ENCODE peak calls at places on chromosomes 5 and 9, in ten cellular contexts. C, U, S, Z, H, Q, T, J, K and E are unnamed samples.

GRCh38 chr5:106489004-106489403 is 1181.7 kb downstream of the EFNA5 start:
- DNase-seq in Z (no peak), T (no peak), J (peak; percentile 10), U (no peak), C (no peak), K (no peak), S (no peak), Q (no peak), H (no peak), E (no peak)

GRCh38 chr5:73311291-73312110 is 137.1 kb downstream of the FOXD1 start:
- DNase-seq in Q (peak; percentile 85), C (no peak), U (no peak), Z (peak; percentile 71), J (peak; percentile 47), H (peak; percentile 32), T (no peak), S (peak; percentile 23), K (no peak), E (no peak)

GRCh38 chr9:80144856-80145255 is 573.1 kb downstream of the TLE4 start:
- DNase-seq in Z (no peak), Q (no peak), J (peak; percentile 78), T (no peak), C (no peak), S (no peak), H (no peak), U (no peak), K (no peak), E (no peak)

GRCh38 chr5:42387563-42387962 is 35.7 kb upstream of the GHR start:
- DNase-seq in S (no peak), J (peak; percentile 39), K (no peak), Q (no peak), T (no peak), U (no peak), Z (no peak), H (no peak), C (no peak), E (no peak)

GRCh38 chr5:179378441-179379271 is 33.4 kb upstream of the ADAMTS2 start:
- DNase-seq in S (no peak), U (no peak), H (no peak), J (no peak), Z (no peak), C (no peak), T (no peak), Q (peak; percentile 66), K (no peak), E (no peak)

GRCh38 chr9:95373069-95373681 is 55.7 kb upstream of the FANCC start:
- DNase-seq in K (no peak), C (no peak), U (no peak), S (no peak), Q (no peak), Z (no peak), J (peak; percentile 72), H (no peak), T (no peak), E (no peak)

GRCh38 chr5:128109138-128109537 is 25.6 kb downstream of the SLC12A2 start:
- DNase-seq in Q (no peak), Z (peak; percentile 38), K (no peak), J (no peak), U (no peak), T (no peak), H (no peak), S (no peak), C (no peak), E (no peak)

GRCh38 chr9:137759649-137760321 is 117.8 kb upstream of the CACNA1B start:
- DNase-seq in Z (no peak), T (no peak), U (no peak), C (no peak), J (no peak), S (no peak), H (peak; percentile 58), Q (no peak), K (no peak), E (no peak)

GRCh38 chr9:135803441-135803840 is 101.5 kb downstream of the KCNT1 start:
- DNase-seq in T (no peak), S (no peak), Q (no peak), H (no peak), C (no peak), K (no peak), U (no peak), Z (peak; percentile 16), J (no peak), E (no peak)

GRCh38 chr9:95071450-95071849 is 246.1 kb downstream of the FANCC start:
- DNase-seq in U (no peak), H (no peak), T (no peak), J (no peak), Q (peak; percentile 41), C (no peak), S (no peak), K (no peak), Z (no peak), E (no peak)

GRCh38 chr5:126970517-126971017 is 59.8 kb downstream of the MARCHF3 start:
- DNase-seq in S (no peak), H (no peak), K (no peak), Z (no peak), J (peak; percentile 47), C (no peak), T (no peak), Q (no peak), U (no peak), E (peak; percentile 51)

GRCh38 chr5:75362474-75362975 is 25.5 kb downstream of the HMGCR start:
- DNase-seq in Z (no peak), S (no peak), C (no peak), T (no peak), Q (no peak), H (no peak), J (no peak), K (no peak), U (no peak), E (no peak)

GRCh38 chr5:137712268-137712667 is 23.6 kb downstream of the KLHL3 start:
- DNase-seq in T (no peak), Q (no peak), J (no peak), H (no peak), U (no peak), S (no peak), Z (no peak), C (no peak), K (no peak), E (no peak)

GRCh38 chr9:105319514-105319863 is 75.0 kb downstream of the SLC44A1 start:
- DNase-seq in C (no peak), S (no peak), Q (no peak), J (no peak), H (no peak), K (no peak), T (no peak), Z (no peak), U (no peak), E (no peak)

GRCh38 chr9:105690742-105691141 is 3.6 kb upstream of the TMEM38B start:
- DNase-seq in U (no peak), C (no peak), K (no peak), Q (no peak), S (peak; percentile 26), J (peak; percentile 27), T (no peak), Z (no peak), H (no peak), E (no peak)

GRCh38 chr9:73441890-73442818 is 290.5 kb downstream of the ANXA1 start:
- DNase-seq in Z (no peak), C (no peak), T (no peak), K (no peak), S (no peak), U (no peak), H (no peak), J (no peak), Q (no peak), E (no peak)

GRCh38 chr5:145859897-145860296 is 12.9 kb downstream of the GRXCR2 start:
- DNase-seq in S (no peak), J (no peak), C (no peak), T (no peak), H (no peak), Z (no peak), Q (no peak), K (no peak), U (no peak), E (no peak)

GRCh38 chr5:89878733-89879132 is 530.8 kb downstream of the CETN3 start:
- DNase-seq in C (no peak), S (no peak), J (no peak), T (no peak), Z (no peak), H (no peak), Q (no peak), U (no peak), K (no peak), E (no peak)

GRCh38 chr5:149956685-149957084 is 3.9 kb upstream of the SLC26A2 start:
- DNase-seq in H (no peak), K (no peak), Q (no peak), S (no peak), J (peak; percentile 74), C (no peak), U (no peak), Z (no peak), T (no peak), E (no peak)
- H3K27ac ChIP-seq in H (no peak overlapping the region), K (no peak overlapping the region), Q (no peak overlapping the region), S (peak overlapping the region; percentile 91), J (peak overlapping the region; percentile 10), C (no peak overlapping the region), U (no peak overlapping the region), Z (no peak overlapping the region), T (no peak overlapping the region), E (no peak overlapping the region)

GRCh38 chr5:74312746-74313145 is 327.8 kb downstream of the ENC1 start:
- DNase-seq in Q (no peak), T (no peak), U (no peak), Z (no peak), C (no peak), K (no peak), J (no peak), S (no peak), H (no peak), E (no peak)
- H3K27ac ChIP-seq in Q (no peak overlapping the region), T (no peak overlapping the region), U (no peak overlapping the region), Z (no peak overlapping the region), C (no peak overlapping the region), K (no peak overlapping the region), J (no peak overlapping the region), S (no peak overlapping the region), H (no peak overlapping the region), E (no peak overlapping the region)

DNA sequence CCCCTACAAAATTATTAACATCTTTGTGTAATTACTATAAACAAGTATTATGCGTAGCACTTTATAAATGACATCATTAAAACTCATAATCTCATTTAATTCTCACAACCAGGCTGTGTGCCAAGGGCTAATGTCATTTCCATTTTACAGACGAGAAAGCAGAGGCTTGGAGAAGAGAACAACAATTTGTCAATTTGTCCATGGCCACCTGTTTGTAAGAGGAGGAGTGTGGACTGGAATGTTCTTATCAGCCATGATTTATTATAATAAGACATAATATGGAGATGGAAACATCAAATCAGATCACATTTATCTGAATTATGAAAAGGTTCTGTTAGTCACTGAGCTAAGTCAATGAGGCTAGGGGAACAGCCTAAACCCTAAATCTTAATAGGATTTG is 97.0 kb downstream of the DROSHA start:
- DNase-seq in C (no peak), Z (no peak), S (no peak), U (no peak), H (no peak), T (no peak), Q (no peak), J (no peak), K (no peak), E (no peak)
- H3K27ac ChIP-seq in C (no peak overlapping the region), Z (no peak overlapping the region), S (no peak overlapping the region), U (no peak overlapping the region), H (no peak overlapping the region), T (no peak overlapping the region), Q (no peak overlapping the region), J (no peak overlapping the region), K (no peak overlapping the region), E (no peak overlapping the region)

DNA sequence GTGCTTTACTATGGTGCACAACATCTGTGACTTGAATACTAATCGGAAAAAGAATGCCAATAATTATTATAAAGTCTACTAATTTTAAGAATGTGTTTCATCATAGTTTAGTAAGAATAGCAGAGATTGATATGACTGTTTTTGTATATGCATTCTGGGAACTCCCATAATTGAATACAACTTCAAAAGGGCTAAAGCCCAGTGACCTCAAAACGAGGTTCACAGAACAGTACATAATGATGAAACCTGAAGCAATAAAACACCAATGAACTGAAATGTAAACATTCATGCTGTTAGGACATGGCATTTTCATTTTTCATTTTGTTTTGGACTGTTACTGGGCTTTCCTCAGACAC is 731 bp upstream of the JMY start:
- DNase-seq in K (no peak), U (no peak), S (peak; percentile 15), C (no peak), Q (no peak), J (peak; percentile 38), Z (no peak), H (no peak), T (no peak), E (no peak)
- H3K27ac ChIP-seq in K (no peak overlapping the region), U (peak overlapping the region; percentile 91), S (peak overlapping the region; percentile 73), C (peak overlapping the region; percentile 69), Q (no peak overlapping the region), J (peak overlapping the region; percentile 14), Z (peak overlapping the region; percentile 91), H (no peak overlapping the region), T (peak overlapping the region; percentile 89), E (peak overlapping the region; percentile 91)